ENCODE peak calls at places on chromosomes 11 and 22, in seven cellular contexts. X is lower leg skin, J is GM12891, L is esophagus squamous epithelium, A is IMR-90, D is GM12892, U is uterus. V is an unnamed sample.

GRCh38 chr11:595400-595799 is 19.1 kb downstream of the PHRF1 start:
- DNase-seq in X (no peak), J (no peak), L (no peak), A (no peak), D (no peak), U (no peak), V (no peak)

GRCh38 chr11:123494195-123495050 is 64.4 kb downstream of the GRAMD1B start:
- DNase-seq in X (no peak), J (no peak), L (no peak), A (peak; percentile 69), D (no peak), U (no peak), V (no peak)

GRCh38 chr22:32545801-32546200 is 71.2 kb downstream of the FBXO7 start:
- DNase-seq in X (peak; percentile 82), J (no peak), L (no peak), A (peak; percentile 45), D (no peak), U (peak; percentile 29), V (no peak)

GRCh38 chr22:36439481-36440271 is 41.8 kb downstream of the TXN2 start:
- DNase-seq in X (no peak), J (no peak), L (no peak), A (peak; percentile 97), D (no peak), U (peak; percentile 86), V (peak; percentile 87)

GRCh38 chr11:71372693-71373657 is 75.2 kb downstream of the DHCR7 start:
- DNase-seq in X (no peak), J (no peak), L (no peak), A (peak; percentile 50), D (no peak), U (no peak), V (no peak)

GRCh38 chr11:120105576-120105975 is 32.3 kb downstream of the TRIM29 start:
- DNase-seq in X (no peak), J (no peak), L (no peak), A (no peak), D (no peak), U (no peak), V (no peak)

GRCh38 chr11:19237813-19238212 is 2.9 kb downstream of the E2F8 start:
- DNase-seq in X (no peak), J (no peak), L (no peak), A (no peak), D (no peak), U (no peak), V (no peak)

GRCh38 chr11:134120921-134121526 is 52.2 kb downstream of the JAM3 start:
- DNase-seq in X (no peak), J (no peak), L (no peak), A (peak; percentile 52), D (no peak), U (peak; percentile 31), V (no peak)

GRCh38 chr11:101566626-101567025 is 17.2 kb downstream of the TRPC6 start:
- DNase-seq in X (no peak), J (no peak), L (no peak), A (no peak), D (no peak), U (no peak), V (no peak)

GRCh38 chr11:69040581-69041260 is 8.0 kb upstream of the TPCN2 start:
- DNase-seq in X (no peak), J (no peak), L (no peak), A (peak; percentile 86), D (no peak), U (no peak), V (no peak)

GRCh38 chr11:45993438-45994064 is 71.1 kb downstream of the LARGE2 start:
- DNase-seq in X (no peak), J (no peak), L (no peak), A (no peak), D (no peak), U (peak; percentile 44), V (no peak)

GRCh38 chr11:45997599-45997998 is 75.1 kb downstream of the LARGE2 start:
- DNase-seq in X (no peak), J (no peak), L (no peak), A (no peak), D (no peak), U (no peak), V (no peak)

GRCh38 chr11:45988922-45989321 is 66.5 kb downstream of the LARGE2 start:
- DNase-seq in X (no peak), J (no peak), L (no peak), A (no peak), D (no peak), U (no peak), V (no peak)

GRCh38 chr11:45995342-45995734 is 72.9 kb downstream of the LARGE2 start:
- DNase-seq in X (no peak), J (no peak), L (no peak), A (no peak), D (no peak), U (no peak), V (no peak)

GRCh38 chr11:45994421-45995341 is 72.2 kb downstream of the LARGE2 start:
- DNase-seq in X (no peak), J (no peak), L (no peak), A (peak; percentile 51), D (no peak), U (no peak), V (no peak)
- TF ChIP-seq POLR2A in X (no peak), J (no peak), L (no peak), A (no peak), D (no peak), U (no peak), V (no peak)

GRCh38 chr22:44023404-44024287 is 456 bp upstream of the PARVB start:
- DNase-seq in X (no peak), J (peak; percentile 51), L (no peak), A (peak; percentile 12), D (peak; percentile 62), U (peak; percentile 42), V (no peak)
- TF ChIP-seq POLR2A in X (no peak), J (peak; percentile 58), L (no peak), A (no peak), D (peak; percentile 84), U (peak; percentile 43), V (no peak)

GRCh38 chr11:62123669-62124185 is at the start of gene INCENP:
- DNase-seq in X (peak; percentile 99), J (peak; percentile 87), L (peak; percentile 85), A (peak; percentile 98), D (peak; percentile 87), U (peak; percentile 94), V (peak; percentile 91)
- TF ChIP-seq POLR2A in X (no peak), J (no peak), L (no peak), A (peak; percentile 24), D (peak; percentile 44), U (no peak), V (peak; percentile 50)

GRCh38 chr22:38753894-38754246 is 1.9 kb downstream of the SUN2 start:
- DNase-seq in X (no peak), J (no peak), L (no peak), A (no peak), D (no peak), U (no peak), V (no peak)

GRCh38 chr22:38755911-38756532 is at the start of gene SUN2:
- DNase-seq in X (peak; percentile 99), J (peak; percentile 97), L (peak; percentile 38), A (peak; percentile 77), D (peak; percentile 98), U (peak; percentile 94), V (peak; percentile 72)

GRCh38 chr22:38756631-38757463 is 1.0 kb upstream of the SUN2 start:
- DNase-seq in X (no peak), J (no peak), L (no peak), A (no peak), D (no peak), U (no peak), V (no peak)

GRCh38 chr22:38754247-38755154 is 1.3 kb downstream of the SUN2 start:
- DNase-seq in X (peak; percentile 94), J (no peak), L (peak; percentile 20), A (peak; percentile 43), D (no peak), U (peak; percentile 74), V (peak; percentile 19)

DNA sequence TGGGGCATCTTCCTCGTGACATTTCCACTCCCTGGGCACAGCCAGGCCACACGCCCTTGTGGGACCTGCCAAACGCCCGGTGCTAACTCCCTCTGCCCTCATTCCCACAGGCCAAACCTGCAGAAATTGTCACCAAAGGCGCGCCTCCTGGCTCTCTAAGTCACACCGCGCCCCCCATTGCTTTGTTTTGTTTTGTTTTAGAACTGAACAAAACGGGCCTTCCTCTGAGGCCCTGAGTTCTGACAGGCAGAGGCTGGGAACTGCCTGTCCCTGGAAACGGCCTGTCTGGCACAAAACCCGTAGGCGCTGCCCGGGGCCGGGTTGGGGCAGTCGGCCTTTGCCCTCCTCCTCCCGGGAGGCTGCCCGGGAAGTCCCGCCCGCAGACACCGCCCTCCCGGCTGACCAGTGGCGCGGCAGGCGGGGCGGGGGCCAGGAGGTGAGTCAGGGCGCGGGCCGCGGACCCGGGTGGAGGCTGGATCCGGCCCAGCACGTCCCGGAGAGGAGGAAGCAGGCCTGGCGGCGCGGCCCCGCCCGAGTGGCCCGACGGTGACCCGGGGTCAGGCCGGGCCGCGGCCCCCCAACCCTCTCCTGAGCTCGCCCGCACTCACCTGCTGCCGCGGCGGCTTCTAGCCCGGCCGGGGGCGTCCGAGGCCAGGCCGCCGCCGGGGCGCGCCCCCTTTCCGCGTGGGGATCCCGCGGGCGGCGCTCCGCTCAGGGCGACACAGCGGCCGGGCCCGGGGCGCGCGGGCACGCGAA is 465 bp downstream of the SUN2 start:
- DNase-seq in X (peak; percentile 98), J (no peak), L (peak; percentile 37), A (peak; percentile 48), D (peak; percentile 54), U (peak; percentile 90), V (peak; percentile 88)
- TF ChIP-seq POLR2A in X (no peak), J (no peak), L (no peak), A (no peak), D (no peak), U (no peak), V (peak; percentile 37)

DNA sequence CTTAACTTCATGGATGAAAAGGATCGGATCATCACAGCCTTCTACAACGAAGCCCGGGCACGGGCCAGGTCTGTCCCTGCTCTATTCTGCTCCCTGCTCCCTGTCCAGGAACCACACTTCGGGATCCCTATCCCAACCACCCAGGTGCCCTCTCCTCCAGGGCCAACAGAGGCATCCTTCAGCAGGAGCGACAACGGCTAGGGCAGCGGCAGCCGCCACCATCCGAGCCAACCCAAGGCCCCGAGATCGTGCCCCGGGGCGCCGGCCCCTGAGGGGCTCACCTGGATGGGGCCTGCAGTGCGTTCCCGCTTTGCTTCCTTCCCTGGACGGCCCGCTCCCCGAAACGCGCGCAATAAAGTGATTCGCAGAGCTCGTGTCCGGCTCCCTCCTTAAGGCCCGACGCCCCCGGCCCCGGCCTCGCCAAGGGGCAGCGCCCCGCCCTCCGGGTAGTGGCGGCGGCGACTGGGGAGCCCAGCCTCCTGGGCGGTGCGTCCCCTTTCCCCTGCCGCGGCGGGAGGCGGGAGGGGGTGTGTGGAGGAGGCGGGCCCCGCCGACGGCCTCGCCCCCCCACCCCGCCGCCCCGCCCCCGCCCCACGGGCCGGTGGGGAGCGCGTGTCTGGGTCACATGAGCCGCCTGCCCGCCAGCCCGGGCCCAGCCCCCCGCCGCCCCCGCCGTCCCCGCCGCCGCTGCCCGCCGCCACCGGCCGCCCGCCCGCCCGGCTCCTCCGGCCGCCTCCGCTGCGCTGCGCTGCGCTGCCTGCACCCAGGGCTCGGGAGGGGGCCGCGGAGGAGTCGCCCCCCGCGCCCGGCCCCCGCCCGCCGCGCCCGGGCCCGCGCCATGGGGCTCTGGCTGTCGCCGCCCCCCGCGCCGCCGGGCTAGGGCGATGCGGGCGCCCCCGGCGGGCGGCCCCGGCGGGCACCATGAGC is at the start of gene VEGFB:
- DNase-seq in X (peak; percentile 94), J (peak; percentile 77), L (no peak), A (peak; percentile 26), D (peak; percentile 78), U (peak; percentile 80), V (peak; percentile 67)
- TF ChIP-seq POLR2A in X (no peak), J (no peak), L (no peak), A (no peak), D (no peak), U (peak; percentile 56), V (no peak)